ENCODE peak calls at places on chromosome 3, in seven cellular contexts. T is esophagus squamous epithelium, G is GM23248, V is ovary, I is testis, H is tibial nerve, B is mammary epithelial cell. Q is an unnamed sample.

GRCh38 chr3:2098398-2099027 is at the start of gene CNTN4:
- DNase-seq in T (no peak), G (peak; percentile 16), V (peak; percentile 33), I (peak; percentile 64), H (peak; percentile 56), B (no peak), Q (peak; percentile 91)

GRCh38 chr3:13045904-13046568 is 27.2 kb downstream of the IQSEC1 start:
- DNase-seq in T (no peak), G (no peak), V (no peak), I (peak; percentile 22), H (no peak), B (no peak), Q (peak; percentile 72)

GRCh38 chr3:31567036-31567435 is 34.3 kb downstream of the STT3B start:
- DNase-seq in T (no peak), G (no peak), V (no peak), I (no peak), H (no peak), B (no peak), Q (no peak)

GRCh38 chr3:192299921-192300320 is 427.4 kb downstream of the FGF12 start:
- DNase-seq in T (no peak), G (no peak), V (no peak), I (no peak), H (no peak), B (no peak), Q (no peak)

GRCh38 chr3:157132936-157133335 is 27.0 kb downstream of the CCNL1 start:
- DNase-seq in T (no peak), G (peak; percentile 64), V (no peak), I (no peak), H (no peak), B (peak; percentile 22), Q (no peak)

GRCh38 chr3:52480768-52481715 is 14.1 kb upstream of the STAB1 start:
- DNase-seq in T (no peak), G (no peak), V (no peak), I (peak; percentile 74), H (peak; percentile 52), B (no peak), Q (no peak)

GRCh38 chr3:101643009-101643844 is 33.7 kb downstream of the ZBTB11 start:
- DNase-seq in T (no peak), G (no peak), V (no peak), I (no peak), H (no peak), B (no peak), Q (no peak)

GRCh38 chr3:88410259-88410658 is 260.5 kb downstream of the C3orf38 start:
- DNase-seq in T (no peak), G (no peak), V (no peak), I (no peak), H (no peak), B (no peak), Q (no peak)

GRCh38 chr3:37163262-37164020 is 10.9 kb downstream of the LRRFIP2 start:
- DNase-seq in T (no peak), G (peak; percentile 91), V (no peak), I (no peak), H (no peak), B (peak; percentile 39), Q (no peak)

DNA sequence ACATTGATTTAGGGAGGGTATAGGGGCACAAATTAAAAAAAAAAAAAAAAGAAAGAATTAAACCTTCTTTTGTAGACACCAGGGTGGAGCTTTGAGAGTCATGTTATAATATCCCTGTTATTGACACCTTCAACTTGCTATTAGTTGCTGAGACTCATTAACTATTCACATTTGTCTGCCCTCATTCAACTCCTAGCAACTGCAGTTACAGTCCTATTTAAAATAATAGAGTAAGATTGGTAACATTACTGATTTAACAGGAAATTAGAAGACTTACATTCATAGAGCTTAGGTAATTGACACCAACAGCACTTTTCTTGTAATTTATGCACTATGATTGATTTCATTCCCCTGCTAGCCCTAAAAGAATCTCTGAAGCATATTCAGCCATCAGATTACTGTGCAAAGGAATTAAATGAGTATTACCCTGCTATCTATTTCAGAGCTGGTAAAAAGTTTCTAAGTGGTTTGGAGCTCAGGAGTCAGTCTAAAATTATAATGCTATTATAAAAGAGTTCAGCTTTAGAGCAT is 148.8 kb upstream of the TBL1XR1 start:
- DNase-seq in T (no peak), G (no peak), V (no peak), I (no peak), H (no peak), B (no peak), Q (no peak)
- H3K4me3 ChIP-seq in T (no peak overlapping the region), G (no peak overlapping the region), V (no peak overlapping the region), I (no peak overlapping the region), H (no peak overlapping the region), B (no peak overlapping the region), Q (no peak overlapping the region)

GRCh38 chr3:42852443-42852842 is 23.2 kb downstream of the CYP8B1 start:
- DNase-seq in T (no peak), G (peak; percentile 37), V (no peak), I (no peak), H (no peak), B (no peak), Q (no peak)
- H3K27ac ChIP-seq in T (no peak overlapping the region), G (no peak overlapping the region), V (no peak overlapping the region), I (peak overlapping the region; percentile 41), H (no peak overlapping the region), B (no peak overlapping the region), Q (no peak overlapping the region)

DNA sequence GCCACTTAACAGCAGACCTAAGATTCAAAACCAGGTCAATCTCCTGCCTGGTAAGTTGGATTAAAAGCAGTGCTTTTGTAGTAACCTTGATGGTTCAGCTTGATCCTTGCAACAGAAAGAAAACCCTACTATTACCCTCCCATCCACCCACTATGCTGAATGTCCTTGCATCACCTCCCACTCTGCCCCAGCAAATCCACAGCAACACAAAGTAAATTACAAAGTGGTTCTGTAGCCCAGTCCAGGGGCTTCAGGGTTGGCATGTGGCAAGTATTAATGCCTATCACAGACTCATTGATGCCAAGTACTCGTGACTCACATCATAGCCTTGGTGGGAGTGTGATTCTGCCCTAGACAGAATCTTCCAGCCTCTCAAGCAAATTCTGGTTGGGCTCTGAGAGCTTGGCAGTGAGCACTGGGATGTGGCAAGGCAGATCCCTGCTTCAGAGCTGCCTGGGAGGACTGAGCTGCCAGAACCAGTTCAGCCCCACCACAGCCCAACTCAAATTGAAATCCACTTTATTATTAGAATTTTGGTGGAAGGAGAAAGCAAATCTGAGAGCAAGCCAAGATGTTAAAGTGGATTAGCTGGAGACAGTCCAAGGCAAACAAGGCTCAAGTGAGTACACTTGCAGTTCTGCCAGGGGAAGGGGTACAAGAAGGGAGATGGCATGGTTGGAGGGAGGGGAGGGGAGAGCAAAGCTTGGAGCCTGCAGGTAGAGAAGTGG is 225.8 kb upstream of the UMPS start:
- DNase-seq in T (no peak), G (peak; percentile 84), V (no peak), I (peak; percentile 66), H (no peak), B (peak; percentile 38), Q (no peak)
- H3K27me3 ChIP-seq in T (no peaks in the 10 kb centered on the region), G (peaks cover 10% of the 10 kb centered on the region), V (no peaks in the 10 kb centered on the region), I (no peaks in the 10 kb centered on the region), H (no peaks in the 10 kb centered on the region), B (no peaks in the 10 kb centered on the region), Q (no peaks in the 10 kb centered on the region)

GRCh38 chr3:139540686-139541085 is 1.1 kb upstream of the RBP1 start:
- DNase-seq in T (no peak), G (no peak), V (no peak), I (no peak), H (no peak), B (no peak), Q (no peak)
- H3K4me3 ChIP-seq in T (no peak overlapping the region), G (no peak overlapping the region), V (peak overlapping the region; percentile 76), I (no peak overlapping the region), H (no peak overlapping the region), B (no peak overlapping the region), Q (no peak overlapping the region)

Q was measured in WERI-Rb-1.